ENCODE peak calls at places on chromosomes 7 and 10, in five cellular contexts. H is nucleus accumbens, C is fibroblast of lung, B is GM19239, N is iris pigment epithelial cell. Y is an unnamed sample.

GRCh38 chr7:143240323-143241168 is 18.7 kb downstream of the TAS2R40 start:
- DNase-seq in H (no peak), N (peak), C (peak), B (peak), Y (peak)

GRCh38 chr10:99851825-99852224 is 69.4 kb downstream of the ABCC2 start:
- DNase-seq in C (no peak), B (no peak), H (no peak), N (no peak), Y (no peak)

GRCh38 chr10:45308707-45309106 is 6.7 kb downstream of the OR13A1 start:
- DNase-seq in C (no peak), H (no peak), B (peak), N (no peak), Y (peak)

GRCh38 chr10:128178319-128178937 is 52.2 kb upstream of the MKI67 start:
- DNase-seq in H (no peak), N (peak), B (peak), C (peak), Y (peak)

GRCh38 chr7:33195264-33195663 is 65.9 kb downstream of the BBS9 start:
- DNase-seq in C (peak), H (no peak), N (peak), B (no peak), Y (no peak)

GRCh38 chr10:103542764-103543616 is 49.5 kb downstream of the NEURL1 start:
- DNase-seq in H (no peak), C (peak), N (peak), B (no peak), Y (peak)

GRCh38 chr10:103548581-103549348 is 55.3 kb downstream of the NEURL1 start:
- DNase-seq in H (no peak), N (no peak), C (no peak), B (no peak), Y (peak)

GRCh38 chr10:11959966-11960365 is 82.6 kb downstream of the UPF2 start:
- DNase-seq in N (no peak), B (no peak), H (no peak), C (no peak), Y (no peak)

GRCh38 chr7:87658553-87658952 is 30.4 kb downstream of the RUNDC3B start:
- DNase-seq in H (no peak), N (no peak), B (no peak), C (no peak), Y (no peak)

GRCh38 chr7:134724606-134725005 is 54.8 kb upstream of the CALD1 start:
- DNase-seq in H (no peak), B (peak), C (peak), N (peak), Y (peak)

GRCh38 chr10:27252267-27253000 is 11.8 kb upstream of the ACBD5 start:
- DNase-seq in H (peak), B (peak), C (peak), N (peak), Y (peak)

GRCh38 chr10:124650820-124651401 is 93.3 kb downstream of the FAM53B start:
- DNase-seq in C (no peak), N (peak), H (no peak), B (peak), Y (no peak)

GRCh38 chr10:92691042-92691590 is 1.4 kb downstream of the HHEX start:
- DNase-seq in N (no peak), C (no peak), H (peak), B (no peak), Y (no peak)

GRCh38 chr7:20021834-20022233 is 195.3 kb downstream of the MACC1 start:
- DNase-seq in C (no peak), H (no peak), B (no peak), N (no peak), Y (peak)

GRCh38 chr7:117163101-117163500 is 159.8 kb downstream of the WNT2 start:
- DNase-seq in C (peak), B (no peak), H (no peak), N (no peak), Y (no peak)

GRCh38 chr7:143460585-143460984 is 17.1 kb upstream of the TAS2R41 start:
- DNase-seq in C (no peak), N (no peak), B (no peak), H (no peak), Y (no peak)

GRCh38 chr7:68176974-68177373 is 1180.3 kb downstream of the TYW1 start:
- DNase-seq in N (peak), C (peak), H (peak), B (no peak), Y (peak)

GRCh38 chr7:80488406-80488805 is 23.5 kb downstream of the GNAT3 start:
- DNase-seq in N (peak), C (peak), H (no peak), B (no peak), Y (no peak)

GRCh38 chr7:158638001-158638400 is 50.4 kb upstream of the PTPRN2 start:
- DNase-seq in N (peak), B (no peak), H (no peak), C (no peak), Y (no peak)

GRCh38 chr10:93299606-93300353 is 182.4 kb downstream of the MYOF start:
- DNase-seq in B (no peak), C (peak), N (peak), H (no peak), Y (no peak)

GRCh38 chr7:144835166-144835611 is 664 bp downstream of the TPK1 start:
- DNase-seq in C (peak), B (no peak), N (peak), H (peak), Y (peak)

GRCh38 chr10:33460461-33461294 is 126.2 kb upstream of the NRP1 start:
- DNase-seq in H (no peak), N (peak), B (no peak), C (peak), Y (no peak)

GRCh38 chr10:10886861-10887539 is 130.7 kb upstream of the CELF2 start:
- DNase-seq in B (no peak), H (no peak), C (no peak), N (no peak), Y (no peak)

GRCh38 chr7:106345421-106346166 is 60.8 kb upstream of the NAMPT start:
- DNase-seq in B (no peak), C (peak), H (no peak), N (peak), Y (no peak)

GRCh38 chr7:106165328-106165727 is 53.2 kb upstream of the SYPL1 start:
- DNase-seq in N (peak), B (no peak), C (peak), H (no peak), Y (no peak)

GRCh38 chr7:55066479-55066878 is 47.7 kb downstream of the EGFR start:
- DNase-seq in H (no peak), N (peak), C (peak), B (no peak), Y (no peak)

GRCh38 chr7:158255156-158255555 is 332.5 kb downstream of the PTPRN2 start:
- DNase-seq in B (no peak), H (no peak), N (no peak), C (no peak), Y (no peak)

GRCh38 chr7:140677496-140677895 is 4.8 kb downstream of the ADCK2 start:
- DNase-seq in N (no peak), B (no peak), C (no peak), H (no peak), Y (no peak)

GRCh38 chr10:42304341-42304740 is 334.0 kb downstream of the ZNF33B start:
- DNase-seq in B (no peak), C (no peak), H (no peak), N (no peak), Y (no peak)

GRCh38 chr7:49297958-49298357 is 373.6 kb downstream of the CDC14C start:
- DNase-seq in B (no peak), H (no peak), N (no peak), C (no peak), Y (no peak)